ENCODE peak calls at places on chromosomes 3 and 15, in six cellular contexts. F, Z, R, I, X and W are unnamed samples.

GRCh38 chr3:65876028-65876420 is 162.7 kb downstream of the MAGI1 start:
- DNase-seq in F (no peak), Z (no peak), R (no peak), I (no peak), X (no peak), W (no peak)

GRCh38 chr3:55645406-55645805 is 158.3 kb upstream of the WNT5A start:
- DNase-seq in F (no peak), Z (no peak), R (no peak), I (no peak), X (no peak), W (no peak)

GRCh38 chr3:53719796-53720195 is 126.4 kb downstream of the CHDH start:
- DNase-seq in F (no peak), Z (no peak), R (no peak), I (no peak), X (no peak), W (no peak)

GRCh38 chr3:64501298-64501906 is 186.4 kb downstream of the ADAMTS9 start:
- DNase-seq in F (no peak), Z (no peak), R (peak), I (no peak), X (no peak), W (no peak)

GRCh38 chr15:97623091-97623661 is 337.3 kb upstream of the ARRDC4 start:
- DNase-seq in F (no peak), Z (no peak), R (no peak), I (no peak), X (peak), W (no peak)

GRCh38 chr3:23303601-23304217 is 100.6 kb downstream of the UBE2E2 start:
- DNase-seq in F (no peak), Z (no peak), R (no peak), I (no peak), X (no peak), W (no peak)

GRCh38 chr3:101310580-101311375 is 9.6 kb downstream of the IMPG2 start:
- DNase-seq in F (no peak), Z (no peak), R (no peak), I (no peak), X (no peak), W (no peak)

GRCh38 chr3:25155696-25156471 is 272.2 kb upstream of the RARB start:
- DNase-seq in F (no peak), Z (no peak), R (no peak), I (no peak), X (peak), W (no peak)

GRCh38 chr3:31908391-31909097 is 72.5 kb downstream of the OSBPL10 start:
- DNase-seq in F (no peak), Z (no peak), R (peak), I (no peak), X (no peak), W (no peak)

GRCh38 chr3:89289791-89290190 is 182.4 kb downstream of the EPHA3 start:
- DNase-seq in F (no peak), Z (no peak), R (no peak), I (no peak), X (no peak), W (no peak)
- TF ChIP-seq POLR2AphosphoS5 in F (no peak), Z (no peak), R (no peak), I (no peak), X (no peak), W (no peak)

DNA sequence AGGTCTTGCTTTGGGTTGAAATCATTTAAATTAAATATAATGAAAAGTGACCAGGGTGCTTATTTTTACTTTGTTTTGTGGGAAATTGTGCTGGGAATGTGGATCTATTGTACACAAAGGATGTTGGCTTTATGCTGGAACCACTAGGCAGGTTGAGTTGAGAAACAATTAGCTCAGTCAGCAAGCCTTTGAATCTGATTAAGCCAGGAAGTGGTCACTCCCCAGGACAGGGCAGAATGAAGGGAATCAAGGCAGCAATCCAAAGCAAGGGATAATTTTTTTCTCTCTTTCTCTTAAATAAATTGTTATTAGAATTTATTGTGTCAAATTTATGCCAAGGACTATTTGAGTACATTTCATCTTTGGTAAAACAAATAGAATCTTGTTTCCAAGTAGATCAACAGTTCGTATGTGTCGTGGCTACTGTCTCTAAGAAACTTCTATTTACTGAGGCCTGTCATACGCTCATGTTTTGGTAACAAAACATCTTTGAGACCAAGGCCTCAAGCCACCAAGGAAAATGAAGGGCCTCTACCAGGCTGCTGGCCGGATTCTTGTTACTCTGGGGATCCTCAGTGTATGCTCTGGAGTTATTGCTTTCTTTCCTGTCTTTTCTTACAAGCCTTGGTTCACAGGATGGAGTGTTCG is at the start of gene TMEM212:
- DNase-seq in F (no peak), Z (no peak), R (peak), I (no peak), X (no peak), W (no peak)
- TF ChIP-seq TAF1 in F (no peak), Z (no peak), R (no peak), I (no peak), X (no peak), W (no peak)

GRCh38 chr3:170356596-170357175 is 829 bp upstream of the SKIL start:
- DNase-seq in F (no peak), Z (peak), R (peak), I (peak), X (peak), W (peak)

GRCh38 chr3:170355738-170356595 is 1.5 kb upstream of the SKIL start:
- DNase-seq in F (peak), Z (no peak), R (no peak), I (peak), X (no peak), W (no peak)

GRCh38 chr3:170359178-170359704 is 1.7 kb downstream of the SKIL start:
- DNase-seq in F (no peak), Z (no peak), R (no peak), I (no peak), X (no peak), W (no peak)

GRCh38 chr3:170357920-170358854 is 672 bp downstream of the SKIL start:
- DNase-seq in F (no peak), Z (no peak), R (peak), I (peak), X (no peak), W (peak)

DNA sequence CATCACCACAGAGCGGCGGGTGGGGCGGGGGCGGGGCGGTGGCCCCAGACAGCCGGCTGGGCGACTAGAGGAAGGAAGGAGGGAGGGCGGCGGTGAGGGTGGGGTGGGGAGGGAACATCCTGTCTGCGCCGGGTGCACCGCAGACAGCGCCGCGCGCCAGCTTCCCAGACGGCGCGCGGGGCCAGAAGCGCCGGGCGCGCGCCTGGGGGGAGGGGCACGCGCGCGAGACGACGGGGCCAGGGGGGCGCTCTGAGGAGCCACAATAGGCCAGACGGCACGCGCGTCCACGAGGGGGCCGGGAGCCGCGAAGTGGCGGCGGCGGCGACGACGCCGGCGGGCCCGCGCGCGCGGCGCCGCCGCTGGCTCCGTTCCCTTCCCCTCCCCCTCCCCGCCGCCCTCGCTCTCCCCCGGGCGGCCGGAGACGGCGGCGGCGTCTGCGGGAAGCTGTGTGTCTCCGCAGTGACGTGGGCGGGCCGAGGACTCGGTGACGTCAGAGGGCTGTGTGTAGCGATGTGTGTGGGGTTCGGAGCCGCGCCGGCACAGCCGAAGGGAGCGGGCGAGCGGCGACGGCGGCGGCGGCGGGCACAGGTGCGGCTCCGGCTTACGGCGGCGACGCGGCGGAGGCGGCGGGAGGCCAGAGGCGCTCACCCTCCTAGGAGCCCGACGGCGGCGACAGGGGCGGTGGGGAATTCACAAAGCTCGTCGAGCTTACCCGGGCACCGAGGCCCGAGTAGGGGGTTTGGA is at the start of gene SKIL:
- DNase-seq in F (peak), Z (peak), R (peak), I (peak), X (no peak), W (peak)
- TF ChIP-seq POLR2A in F (peak), Z (no peak), R (peak), I (no peak), X (no peak), W (peak)

GRCh38 chr3:81951106-81951505 is 189.7 kb upstream of the GBE1 start:
- DNase-seq in F (no peak), Z (no peak), R (no peak), I (no peak), X (no peak), W (no peak)
- TF ChIP-seq POLR2AphosphoS5 in F (no peak), Z (no peak), R (no peak), I (no peak), X (no peak), W (no peak)

GRCh38 chr3:195155842-195156241 is 115.1 kb downstream of the XXYLT1 start:
- DNase-seq in F (no peak), Z (no peak), R (no peak), I (no peak), X (no peak), W (no peak)

GRCh38 chr3:195156286-195156890 is 114.6 kb downstream of the XXYLT1 start:
- DNase-seq in F (no peak), Z (no peak), R (peak), I (no peak), X (no peak), W (no peak)

GRCh38 chr3:195153653-195154052 is 117.3 kb downstream of the XXYLT1 start:
- DNase-seq in F (no peak), Z (no peak), R (no peak), I (no peak), X (no peak), W (no peak)

GRCh38 chr3:195154111-195154791 is 116.7 kb downstream of the XXYLT1 start:
- DNase-seq in F (no peak), Z (no peak), R (no peak), I (peak), X (no peak), W (no peak)

DNA sequence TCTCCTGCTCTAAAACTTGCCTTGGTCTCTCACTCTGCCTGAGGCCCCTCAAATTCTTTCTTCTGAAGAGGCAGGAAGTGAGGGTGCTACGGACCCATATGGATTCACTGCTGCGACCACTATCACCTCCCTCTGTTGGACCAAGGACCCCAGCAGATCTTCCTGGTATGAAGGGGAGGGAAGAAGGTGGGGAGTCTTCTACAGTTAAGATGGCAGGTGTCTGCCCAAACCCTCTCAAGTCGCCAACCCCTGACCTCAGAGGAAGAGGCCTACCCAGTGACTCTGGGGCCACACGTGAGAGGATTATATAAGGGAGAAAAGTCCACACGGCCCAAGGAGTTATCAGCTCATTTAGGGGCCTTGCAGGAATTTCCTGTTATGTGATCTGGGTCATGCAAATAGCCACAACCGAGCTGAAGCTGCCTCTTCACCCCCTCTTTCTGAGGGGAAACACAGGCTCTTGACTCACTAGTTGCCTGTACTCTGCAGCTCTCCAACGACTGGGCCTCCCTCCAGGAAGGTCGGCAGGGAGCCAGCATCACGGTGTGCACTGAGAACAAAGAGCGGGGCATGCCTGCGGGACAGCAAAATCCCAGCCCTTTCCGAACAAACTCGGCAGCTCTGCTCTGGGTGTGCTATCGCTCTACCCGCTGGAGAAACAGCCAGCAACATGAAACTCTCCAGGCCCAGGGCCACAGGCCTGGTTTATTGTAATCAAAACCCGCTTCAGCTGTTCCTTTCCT is 116.0 kb downstream of the XXYLT1 start:
- DNase-seq in F (no peak), Z (no peak), R (peak), I (peak), X (no peak), W (peak)
- TF ChIP-seq TAF1 in F (no peak), Z (no peak), R (no peak), I (no peak), X (no peak), W (no peak)